ENCODE peak calls at places on chromosomes 7 and 10, in ten cellular contexts. A is GM20000; K is psoas muscle; Z is cardiac fibroblast; L is heart left ventricle; E is nephron progenitor cell; G is neural crest cell; O is retinal pigment epithelial cell; S is brain microvascular endothelial cell; X is CD8-positive, alpha-beta T cell. U is an unnamed sample.

GRCh38 chr7:157248659-157249058 is 88.1 kb upstream of the DNAJB6 start:
- DNase-seq in G (no peak), X (no peak), A (no peak), S (no peak), E (no peak), K (no peak), O (no peak), Z (no peak), L (no peak), U (no peak)

GRCh38 chr7:142812437-142813215 is 41.9 kb downstream of the PRSS2 start:
- DNase-seq in E (no peak), L (no peak), X (no peak), S (no peak), Z (no peak), O (no peak), G (no peak), K (no peak), A (no peak), U (no peak)

GRCh38 chr7:39810204-39810642 is 139.8 kb upstream of the CDK13 start:
- DNase-seq in A (no peak), Z (no peak), O (no peak), L (no peak), K (no peak), E (no peak), G (no peak), S (no peak), X (no peak), U (no peak)

GRCh38 chr10:37681617-37681999 is 175.8 kb downstream of the ZNF248 start:
- DNase-seq in O (no peak), E (no peak), G (no peak), K (no peak), L (no peak), X (no peak), S (no peak), Z (no peak), A (no peak), U (no peak)

GRCh38 chr10:1670541-1671365 is 66.6 kb downstream of the ADARB2 start:
- DNase-seq in A (no peak), L (no peak), K (no peak), S (no peak), E (no peak), G (no peak), X (no peak), Z (no peak), O (no peak), U (no peak)

GRCh38 chr10:75304740-75305380 is 69.1 kb upstream of the COMTD1 start:
- DNase-seq in Z (no peak), O (no peak), G (no peak), A (no peak), L (no peak), K (no peak), E (no peak), X (no peak), S (no peak), U (no peak)

GRCh38 chr10:26810435-26811026 is 50.2 kb downstream of the ABI1 start:
- DNase-seq in E (no peak), S (no peak), G (no peak), A (no peak), Z (no peak), O (no peak), X (no peak), L (no peak), K (no peak), U (no peak)

GRCh38 chr10:74822583-74823089 is 3.8 kb upstream of the KAT6B start:
- DNase-seq in X (no peak), L (no peak), O (no peak), S (peak), G (no peak), K (no peak), Z (no peak), E (no peak), A (no peak), U (no peak)

DNA sequence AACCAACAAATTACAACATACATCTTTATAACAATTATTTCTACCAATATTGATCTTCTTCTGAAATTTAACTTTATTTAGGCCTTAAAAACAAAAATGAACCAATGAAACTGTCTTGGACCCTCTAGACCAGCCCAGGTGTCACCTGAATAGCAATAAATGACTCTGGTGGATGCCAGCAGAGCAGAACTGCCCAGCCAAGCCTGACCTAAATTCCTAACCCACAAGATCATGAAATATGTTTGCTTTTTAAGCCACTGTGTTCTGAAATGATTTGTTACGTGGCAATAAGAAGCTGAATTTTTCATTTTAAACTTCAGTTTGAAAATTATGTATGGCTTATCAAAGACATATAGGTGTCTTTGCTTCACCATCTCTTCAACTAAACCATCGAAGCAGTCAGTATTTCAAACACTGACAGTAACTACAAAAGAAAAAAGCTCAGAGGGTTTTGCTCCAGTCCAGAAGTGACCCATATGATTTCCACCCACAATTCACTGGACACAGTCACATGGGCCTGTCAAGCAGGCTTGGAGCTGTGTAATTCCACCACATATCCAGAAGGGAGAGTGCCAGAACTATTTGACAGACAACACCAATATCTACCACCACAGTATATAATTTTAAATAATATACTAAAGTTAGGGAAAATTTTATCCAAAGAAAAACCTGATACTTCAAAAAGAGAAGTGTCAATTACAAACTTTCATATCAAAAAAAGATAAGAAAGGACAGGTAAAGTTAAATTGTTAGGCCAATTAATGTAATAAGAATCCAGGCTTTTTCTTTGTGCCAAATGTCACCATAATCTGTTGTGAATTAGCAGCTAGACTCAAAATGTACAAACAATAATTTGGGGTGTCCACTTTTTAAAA is 94.5 kb downstream of the KMT2C start:
- DNase-seq in Z (peak), X (no peak), A (no peak), G (no peak), O (no peak), L (no peak), K (no peak), E (peak), S (peak), U (no peak)
- TF ChIP-seq CTCF in Z (peak), X (no peak), A (peak), G (peak), O (peak), L (peak), K (peak), E (peak), S (peak), U (no peak)

GRCh38 chr7:100456561-100456957 is 7.5 kb downstream of the SPACDR start:
- DNase-seq in Z (no peak), K (no peak), L (no peak), G (no peak), E (no peak), S (no peak), O (no peak), A (no peak), X (no peak), U (no peak)
- TF ChIP-seq CTCF in Z (no peak), K (no peak), L (no peak), G (no peak), E (no peak), S (peak), O (no peak), A (no peak), X (no peak), U (no peak)

GRCh38 chr7:134954197-134955082 is 31.9 kb upstream of the AGBL3 start:
- DNase-seq in S (no peak), A (peak), L (no peak), Z (peak), E (no peak), O (no peak), G (no peak), K (no peak), X (no peak), U (no peak)
- TF ChIP-seq CTCF in S (peak), A (no peak), L (peak), Z (peak), E (peak), O (peak), G (peak), K (peak), X (peak), U (no peak)

GRCh38 chr10:129877773-129878371 is 86.2 kb downstream of the EBF3 start:
- DNase-seq in O (no peak), Z (peak), S (no peak), E (peak), G (peak), A (peak), X (no peak), L (no peak), K (peak), U (no peak)
- TF ChIP-seq CTCF in O (no peak), Z (peak), S (peak), E (peak), G (peak), A (peak), X (peak), L (peak), K (peak), U (no peak)

GRCh38 chr7:37320840-37321468 is 127.7 kb downstream of the ELMO1 start:
- DNase-seq in G (no peak), Z (peak), O (no peak), K (no peak), S (no peak), X (no peak), E (no peak), L (no peak), A (no peak), U (no peak)
- TF ChIP-seq CTCF in G (no peak), Z (no peak), O (no peak), K (no peak), S (no peak), X (no peak), E (no peak), L (no peak), A (no peak), U (no peak)

U was measured in omental fat pad.